ENCODE peak calls at places on chromosome 5, in four cellular contexts. T is cardiac muscle cell, U is SJCRH30, A is prostate gland. M is an unnamed sample.

GRCh38 chr5:1748845-1749244 is 50.8 kb downstream of the MRPL36 start:
- DNase-seq in T (no peak), U (no peak), A (no peak), M (no peak)

GRCh38 chr5:109455598-109456096 is 45.9 kb upstream of the PJA2 start:
- DNase-seq in T (peak), U (peak), A (peak), M (peak)

GRCh38 chr5:149452665-149453617 is 73.8 kb upstream of the IL17B start:
- DNase-seq in T (peak), U (peak), A (no peak), M (peak)

GRCh38 chr5:177545487-177546261 is 8.7 kb downstream of the FAM193B start:
- DNase-seq in T (peak), U (peak), A (no peak), M (peak)

GRCh38 chr5:141234109-141234508 is 11.0 kb downstream of the PCDHB14 start:
- DNase-seq in T (peak), U (peak), A (no peak), M (no peak)

GRCh38 chr5:114305402-114306207 is 56.3 kb upstream of the KCNN2 start:
- DNase-seq in T (peak), U (peak), A (no peak), M (peak)

GRCh38 chr5:174733836-174734235 is 9.5 kb downstream of the MSX2 start:
- DNase-seq in T (no peak), U (no peak), A (no peak), M (no peak)

GRCh38 chr5:38317887-38318286 is 59.5 kb downstream of the EGFLAM start:
- DNase-seq in T (no peak), U (no peak), A (no peak), M (no peak)

GRCh38 chr5:159511570-159511969 is 181.3 kb upstream of the IL12B start:
- DNase-seq in T (no peak), U (no peak), A (peak), M (no peak)

GRCh38 chr5:78591972-78592700 is 56.4 kb downstream of the LHFPL2 start:
- DNase-seq in T (peak), U (no peak), A (no peak), M (no peak)

GRCh38 chr5:37116359-37116758 is 132.8 kb downstream of the CPLANE1 start:
- DNase-seq in T (no peak), U (no peak), A (no peak), M (no peak)

GRCh38 chr5:37121027-37121426 is 128.1 kb downstream of the CPLANE1 start:
- DNase-seq in T (no peak), U (no peak), A (no peak), M (no peak)

GRCh38 chr5:37120270-37120669 is 128.9 kb downstream of the CPLANE1 start:
- DNase-seq in T (no peak), U (no peak), A (no peak), M (no peak)

GRCh38 chr5:37121465-37121864 is 127.7 kb downstream of the CPLANE1 start:
- DNase-seq in T (peak), U (no peak), A (no peak), M (no peak)
- H3K27ac ChIP-seq in T (peak), U (no peak), A (no peak), M (no peak)

GRCh38 chr5:138354926-138355378 is 2.5 kb downstream of the KDM3B start:
- DNase-seq in T (peak), U (peak), A (no peak), M (peak)
- H3K27ac ChIP-seq in T (peak), U (no peak), A (no peak), M (no peak)

GRCh38 chr5:72107874-72108199 is 562 bp downstream of the MAP1B start:
- DNase-seq in T (no peak), U (peak), A (no peak), M (no peak)
- H3K27ac ChIP-seq in T (no peak), U (peak), A (peak), M (peak)

GRCh38 chr5:403995-404394 is 39.0 kb upstream of the EXOC3 start:
- DNase-seq in T (no peak), U (no peak), A (peak), M (no peak)
- H3K27ac ChIP-seq in T (no peak), U (no peak), A (no peak), M (no peak)

DNA sequence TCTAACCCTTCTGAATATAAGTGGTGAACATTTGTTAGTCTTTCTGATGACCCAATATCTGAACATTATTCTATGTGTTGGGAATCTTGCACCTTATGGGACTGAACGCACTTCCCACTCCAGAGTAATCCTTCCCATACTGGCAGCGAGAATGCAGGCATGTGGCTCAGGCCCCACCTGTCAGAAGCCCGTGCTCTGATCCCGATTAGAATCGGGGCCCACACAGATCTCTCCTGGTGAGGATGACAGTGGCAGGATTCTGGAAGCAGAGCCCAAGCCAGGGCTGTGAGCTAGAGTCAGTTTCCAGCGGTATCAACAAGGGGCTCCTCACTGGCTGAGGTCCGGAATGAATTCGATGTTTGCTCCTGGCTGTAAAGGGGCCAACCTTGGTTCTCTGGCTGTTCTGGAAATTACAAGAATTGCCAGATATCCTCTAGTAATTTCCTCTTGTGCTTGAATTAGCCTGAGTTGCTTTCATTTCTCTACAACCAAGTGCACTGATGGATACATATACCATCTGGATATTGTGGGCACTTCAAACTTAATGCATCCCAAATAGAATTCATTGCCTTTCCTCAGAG is 129.1 kb upstream of the SPRY4 start:
- DNase-seq in T (no peak), U (no peak), A (no peak), M (no peak)
- H3K27ac ChIP-seq in T (no peak), U (no peak), A (no peak), M (no peak)

GRCh38 chr5:80956272-80956671 is 3.9 kb upstream of the RASGRF2 start:
- DNase-seq in T (no peak), U (no peak), A (no peak), M (no peak)
- H3K27ac ChIP-seq in T (no peak), U (no peak), A (no peak), M (no peak)

GRCh38 chr5:157177935-157178334 is 2.7 kb upstream of the ITK start:
- DNase-seq in T (no peak), U (no peak), A (no peak), M (no peak)
- H3K27ac ChIP-seq in T (no peak), U (no peak), A (no peak), M (no peak)

DNA sequence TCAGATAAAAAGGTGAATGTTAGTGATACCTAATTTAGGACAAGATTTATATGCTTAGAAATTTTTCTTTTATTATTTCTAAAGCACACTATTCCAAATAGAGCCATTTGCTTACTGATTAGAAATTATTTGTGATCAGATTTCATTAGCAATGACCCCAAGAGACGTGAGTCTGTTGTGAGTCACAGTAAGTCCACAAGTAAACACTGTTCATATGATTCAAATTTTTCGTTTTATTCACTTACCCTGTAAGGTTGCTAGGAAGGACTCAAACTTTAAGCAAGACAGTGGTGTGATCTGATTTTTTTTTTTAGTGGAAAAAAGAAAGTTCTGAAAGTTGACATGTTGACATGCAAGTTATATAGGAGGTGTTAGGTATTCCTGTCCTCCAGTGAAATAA is 1.2 kb downstream of the CARD6 start:
- DNase-seq in T (no peak), U (no peak), A (no peak), M (no peak)
- H3K27ac ChIP-seq in T (no peak), U (no peak), A (no peak), M (peak)

M was measured in A673.